ENCODE peak calls at places on chromosome 4, in eight cellular contexts. Q, Z, C, G, V, F, W and R are unnamed samples.

GRCh38 chr4:4651811-4652609 is 110.2 kb upstream of the STX18 start:
- DNase-seq in Q (no peak), Z (no peak), C (no peak), G (no peak), V (no peak), F (no peak), W (no peak), R (no peak)

GRCh38 chr4:807792-808191 is 18.1 kb downstream of the CPLX1 start:
- DNase-seq in Q (no peak), Z (no peak), C (no peak), G (no peak), V (no peak), F (no peak), W (no peak), R (peak)

GRCh38 chr4:82774711-82775171 is 23.9 kb downstream of the SCD5 start:
- DNase-seq in Q (no peak), Z (no peak), C (no peak), G (no peak), V (no peak), F (no peak), W (no peak), R (no peak)

GRCh38 chr4:68864438-68865177 is 48.8 kb downstream of the UGT2B10 start:
- DNase-seq in Q (no peak), Z (peak), C (no peak), G (peak), V (no peak), F (no peak), W (no peak), R (no peak)

GRCh38 chr4:185395255-185395955 is at the start of gene LRP2BP:
- DNase-seq in Q (no peak), Z (peak), C (no peak), G (no peak), V (peak), F (no peak), W (no peak), R (no peak)

GRCh38 chr4:141810702-141811365 is 174.5 kb downstream of the IL15 start:
- DNase-seq in Q (no peak), Z (peak), C (no peak), G (no peak), V (no peak), F (peak), W (no peak), R (no peak)

GRCh38 chr4:182916483-182917181 is 554 bp downstream of the DCTD start:
- DNase-seq in Q (peak), Z (peak), C (peak), G (peak), V (peak), F (peak), W (no peak), R (no peak)

GRCh38 chr4:25330905-25331816 is 18.6 kb downstream of the ZCCHC4 start:
- DNase-seq in Q (no peak), Z (no peak), C (no peak), G (no peak), V (peak), F (no peak), W (no peak), R (no peak)

GRCh38 chr4:2852481-2852881 is 8.8 kb downstream of the ADD1 start:
- DNase-seq in Q (no peak), Z (no peak), C (peak), G (no peak), V (peak), F (no peak), W (no peak), R (no peak)

GRCh38 chr4:40704073-40704472 is 45.7 kb upstream of the NSUN7 start:
- DNase-seq in Q (no peak), Z (no peak), C (no peak), G (no peak), V (no peak), F (no peak), W (no peak), R (no peak)

GRCh38 chr4:1113311-1114009 is at the start of gene RNF212:
- DNase-seq in Q (peak), Z (no peak), C (no peak), G (no peak), V (no peak), F (no peak), W (peak), R (no peak)

GRCh38 chr4:152991361-152991760 is 55.2 kb downstream of the FHDC1 start:
- DNase-seq in Q (no peak), Z (no peak), C (no peak), G (no peak), V (no peak), F (no peak), W (no peak), R (no peak)

GRCh38 chr4:82851902-82852750 is 38.8 kb downstream of the SEC31A start:
- DNase-seq in Q (no peak), Z (peak), C (no peak), G (peak), V (peak), F (no peak), W (no peak), R (no peak)

GRCh38 chr4:54658321-54659093 is 750 bp downstream of the KIT start:
- DNase-seq in Q (no peak), Z (peak), C (peak), G (peak), V (peak), F (peak), W (no peak), R (no peak)
- TF ChIP-seq CTCF in Q (no peak), Z (peak), C (peak), G (peak), V (no peak), F (peak), W (no peak), R (peak)

DNA sequence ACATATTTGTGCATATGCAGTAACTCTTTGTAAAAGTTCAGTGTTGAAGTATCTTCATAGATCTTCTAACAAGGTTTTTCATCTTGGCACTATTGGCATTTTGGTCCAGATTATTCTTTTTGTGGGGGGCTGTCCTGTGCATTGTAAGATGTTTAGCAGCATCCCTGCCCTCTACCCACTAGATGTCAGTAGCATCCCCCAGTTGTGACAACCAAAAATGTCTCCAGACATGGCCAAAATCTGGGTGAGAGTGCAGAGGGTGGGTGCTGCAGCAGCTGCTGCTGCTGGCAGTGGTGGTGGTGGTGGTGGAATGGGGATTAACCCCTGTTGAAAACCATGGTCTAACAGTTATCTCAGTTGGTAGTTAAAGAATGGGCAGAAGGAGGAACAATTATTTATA is 370.0 kb downstream of the GPAT3 start:
- DNase-seq in Q (no peak), Z (peak), C (no peak), G (no peak), V (no peak), F (no peak), W (no peak), R (no peak)
- TF ChIP-seq CTCF in Q (no peak), Z (peak), C (no peak), G (no peak), V (peak), F (peak), W (no peak), R (peak)

DNA sequence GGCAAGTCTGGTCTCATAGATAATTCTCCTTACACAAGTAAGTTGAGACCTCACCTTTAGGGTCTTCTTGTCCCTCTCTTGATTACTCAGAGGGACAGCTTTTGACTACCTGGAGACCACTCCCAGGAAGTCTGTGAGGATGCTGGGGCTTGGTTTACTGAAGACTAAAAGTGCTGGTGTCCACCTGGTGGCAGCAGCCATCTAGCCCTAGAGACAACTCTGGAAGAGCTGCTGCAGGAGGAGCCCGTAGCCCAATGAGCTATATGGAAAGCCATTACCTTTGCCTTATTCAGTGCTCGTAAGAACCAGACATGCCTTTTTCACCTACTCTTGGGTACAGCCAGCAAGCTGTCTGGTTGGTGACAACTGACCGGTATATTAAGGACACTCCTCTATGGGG is 7.3 kb downstream of the FGFBP2 start:
- DNase-seq in Q (peak), Z (peak), C (no peak), G (peak), V (no peak), F (peak), W (no peak), R (no peak)
- TF ChIP-seq CTCF in Q (no peak), Z (peak), C (no peak), G (peak), V (no peak), F (peak), W (no peak), R (no peak)

GRCh38 chr4:119286377-119287002 is 35.4 kb downstream of the FABP2 start:
- DNase-seq in Q (no peak), Z (peak), C (no peak), G (peak), V (no peak), F (peak), W (no peak), R (no peak)

GRCh38 chr4:119289313-119289712 is 32.6 kb downstream of the FABP2 start:
- DNase-seq in Q (no peak), Z (no peak), C (no peak), G (no peak), V (no peak), F (no peak), W (no peak), R (no peak)

GRCh38 chr4:119290598-119290997 is 31.3 kb downstream of the FABP2 start:
- DNase-seq in Q (no peak), Z (no peak), C (no peak), G (no peak), V (no peak), F (no peak), W (no peak), R (no peak)

GRCh38 chr4:119281374-119281773 is 40.6 kb downstream of the FABP2 start:
- DNase-seq in Q (no peak), Z (no peak), C (no peak), G (no peak), V (no peak), F (no peak), W (no peak), R (no peak)

GRCh38 chr4:119284876-119285611 is 36.9 kb downstream of the FABP2 start:
- DNase-seq in Q (no peak), Z (peak), C (no peak), G (no peak), V (no peak), F (no peak), W (no peak), R (no peak)
- TF ChIP-seq CTCF in Q (no peak), Z (no peak), C (peak), G (no peak), V (no peak), F (no peak), W (no peak), R (no peak)